ENCODE peak calls at places on chromosome 1, in nine cellular contexts. V is sigmoid colon; H is NCI-H1694; W is mesendoderm; P is stimulated activated CD4-positive, alpha-beta T cell treated with anti-CD3 and anti-CD28 coated beads, Interleukin-2, amount 100 ng/mL, for 48 hours; R is NCI-H1105 treated with DMSO at 0.1 percent for 48 hours; Q is Calu3; N is activated CD4-positive, alpha-beta T cell treated with anti-CD3 and anti-CD28 coated beads for 24 hours; D is effector memory CD8-positive, alpha-beta T cell. S is an unnamed sample.
A peak's percentile ranks its signal among the peaks of the same experiment; 100 is the strongest.

GRCh38 chr1:14849038-14849437 is 250.6 kb downstream of the KAZN start:
- DNase-seq in V (no peak), H (no peak), W (no peak), P (no peak), R (no peak), Q (no peak), N (no peak), D (no peak), S (no peak)

GRCh38 chr1:61184035-61184713 is 101.8 kb downstream of the NFIA start:
- DNase-seq in V (peak; percentile 98), H (peak; percentile 92), W (no peak), P (no peak), R (peak; percentile 98), Q (peak; percentile 87), N (no peak), D (no peak), S (peak; percentile 96)

GRCh38 chr1:207659545-207660148 is 14.7 kb downstream of the CR1L start:
- DNase-seq in V (no peak), H (no peak), W (no peak), P (no peak), R (no peak), Q (peak; percentile 62), N (no peak), D (no peak), S (no peak)

GRCh38 chr1:176626572-176627061 is 163.6 kb downstream of the PAPPA2 start:
- DNase-seq in V (no peak), H (no peak), W (no peak), P (no peak), R (no peak), Q (no peak), N (no peak), D (no peak), S (no peak)

GRCh38 chr1:5718716-5719632 is 273.3 kb downstream of the NPHP4 start:
- DNase-seq in V (no peak), H (no peak), W (peak; percentile 34), P (no peak), R (no peak), Q (no peak), N (no peak), D (no peak), S (no peak)

GRCh38 chr1:31224102-31224501 is 15.6 kb downstream of the NKAIN1 start:
- DNase-seq in V (no peak), H (no peak), W (no peak), P (no peak), R (no peak), Q (no peak), N (no peak), D (no peak), S (no peak)

GRCh38 chr1:39105841-39106765 is 80.0 kb downstream of the NDUFS5 start:
- DNase-seq in V (peak; percentile 81), H (no peak), W (peak; percentile 82), P (peak; percentile 25), R (peak; percentile 55), Q (peak; percentile 20), N (peak; percentile 15), D (peak; percentile 12), S (peak; percentile 91)

GRCh38 chr1:17874231-17874630 is 119.1 kb downstream of the ACTL8 start:
- DNase-seq in V (no peak), H (no peak), W (peak; percentile 66), P (no peak), R (no peak), Q (no peak), N (no peak), D (no peak), S (no peak)

GRCh38 chr1:1344672-1345361 is 4.4 kb downstream of the DVL1 start:
- DNase-seq in V (no peak), H (no peak), W (no peak), P (no peak), R (no peak), Q (peak; percentile 90), N (peak; percentile 43), D (no peak), S (no peak)

GRCh38 chr1:117678246-117678977 is 72.6 kb downstream of the TENT5C start:
- DNase-seq in V (no peak), H (no peak), W (no peak), P (no peak), R (no peak), Q (no peak), N (no peak), D (no peak), S (no peak)

GRCh38 chr1:3593334-3593733 is 18.0 kb downstream of the MEGF6 start:
- DNase-seq in V (no peak), H (no peak), W (no peak), P (no peak), R (no peak), Q (no peak), N (no peak), D (no peak), S (no peak)

GRCh38 chr1:93617670-93618488 is 63.8 kb downstream of the BCAR3 start:
- DNase-seq in V (peak; percentile 50), H (no peak), W (peak; percentile 52), P (no peak), R (no peak), Q (peak; percentile 79), N (no peak), D (no peak), S (no peak)

GRCh38 chr1:167594827-167595226 is 35.2 kb upstream of the RCSD1 start:
- DNase-seq in V (no peak), H (peak; percentile 71), W (no peak), P (no peak), R (no peak), Q (no peak), N (no peak), D (no peak), S (no peak)

GRCh38 chr1:18972991-18973390 is 16.5 kb upstream of the IFFO2 start:
- DNase-seq in V (peak; percentile 35), H (no peak), W (no peak), P (no peak), R (no peak), Q (no peak), N (no peak), D (no peak), S (no peak)

GRCh38 chr1:170375082-170375733 is 156.8 kb upstream of the GORAB start:
- DNase-seq in V (no peak), H (no peak), W (no peak), P (no peak), R (no peak), Q (no peak), N (no peak), D (no peak), S (no peak)

GRCh38 chr1:45730075-45730779 is 20.2 kb downstream of the IPP start:
- DNase-seq in V (no peak), H (no peak), W (peak; percentile 22), P (no peak), R (no peak), Q (peak; percentile 36), N (no peak), D (no peak), S (no peak)

GRCh38 chr1:16150508-16150907 is 5.4 kb downstream of the EPHA2 start:
- DNase-seq in V (no peak), H (no peak), W (no peak), P (no peak), R (no peak), Q (no peak), N (no peak), D (no peak), S (no peak)

GRCh38 chr1:21532496-21532895 is 23.3 kb downstream of the ALPL start:
- DNase-seq in V (no peak), H (no peak), W (no peak), P (no peak), R (no peak), Q (no peak), N (no peak), D (no peak), S (no peak)

S was measured in SJCRH30.